ENCODE peak calls at places on chromosomes 1 and 21, in ten cellular contexts. X, L, F, Z, T, S, B, N, G and P are unnamed samples.

GRCh38 chr1:55466343-55466742 is 251.2 kb upstream of the USP24 start:
- DNase-seq in G (no peak), Z (peak; percentile 86), N (no peak), S (no peak), L (no peak), F (no peak), B (no peak), T (no peak), X (no peak), P (no peak)

GRCh38 chr1:108070662-108071061 is 105.7 kb upstream of the VAV3 start:
- DNase-seq in B (no peak), G (no peak), F (no peak), X (no peak), Z (no peak), T (no peak), S (no peak), N (no peak), L (no peak), P (no peak)

GRCh38 chr1:8182034-8182761 is 135.7 kb upstream of the SLC45A1 start:
- DNase-seq in X (peak; percentile 77), B (no peak), Z (no peak), L (no peak), S (no peak), T (no peak), G (no peak), F (peak; percentile 79), N (peak; percentile 96), P (no peak)

GRCh38 chr1:27832762-27833161 is 2.2 kb downstream of the PPP1R8 start:
- DNase-seq in T (no peak), F (no peak), S (no peak), N (peak; percentile 30), L (no peak), G (no peak), Z (no peak), X (no peak), B (no peak), P (no peak)

GRCh38 chr21:41736423-41736822 is 30.4 kb downstream of the RIPK4 start:
- DNase-seq in F (no peak), G (no peak), S (no peak), L (no peak), Z (no peak), N (no peak), T (no peak), X (no peak), B (no peak), P (no peak)

GRCh38 chr1:215643592-215644321 is 76.7 kb downstream of the KCTD3 start:
- DNase-seq in L (no peak), G (no peak), X (no peak), F (no peak), N (no peak), Z (no peak), B (no peak), S (no peak), T (no peak), P (no peak)

GRCh38 chr1:181155339-181155738 is 66.8 kb downstream of the IER5 start:
- DNase-seq in L (no peak), T (no peak), X (no peak), S (no peak), N (no peak), Z (no peak), B (no peak), F (no peak), G (no peak), P (no peak)

GRCh38 chr1:52056110-52056936 is at the start of gene BTF3L4:
- DNase-seq in Z (peak; percentile 89), L (peak; percentile 85), X (peak; percentile 94), S (peak; percentile 94), F (peak; percentile 66), B (peak; percentile 87), G (peak; percentile 89), T (peak; percentile 94), N (peak; percentile 93), P (peak; percentile 91)

GRCh38 chr1:8133657-8134430 is 107.7 kb upstream of the ERRFI1 start:
- DNase-seq in L (no peak), T (peak; percentile 90), X (no peak), B (no peak), N (peak; percentile 80), G (no peak), Z (peak; percentile 96), S (no peak), F (peak; percentile 29), P (no peak)